ENCODE peak calls at places on chromosomes 2 and 18, in six cellular contexts. G is ovary; E is effector memory CD4-positive, alpha-beta T cell; Z is SK-N-MC; W is aorta; S is endodermal cell. L is an unnamed sample.

GRCh38 chr2:4175343-4175742 is 472.0 kb downstream of the DCDC2C start:
- DNase-seq in W (no peak), G (no peak), Z (no peak), S (no peak), E (no peak), L (no peak)

GRCh38 chr2:44237221-44237620 is 38.1 kb upstream of the SLC3A1 start:
- DNase-seq in G (no peak), W (no peak), S (no peak), E (no peak), Z (no peak), L (no peak)

GRCh38 chr2:96119389-96119751 is 3.0 kb upstream of the ADRA2B start:
- DNase-seq in Z (no peak), S (no peak), G (no peak), E (no peak), W (peak), L (no peak)

GRCh38 chr2:36356990-36357505 is 1.5 kb downstream of the CRIM1 start:
- DNase-seq in G (peak), E (no peak), Z (no peak), W (peak), S (peak), L (no peak)

GRCh38 chr18:49558356-49558755 is 3.5 kb upstream of the LIPG start:
- DNase-seq in G (no peak), S (peak), W (no peak), Z (no peak), E (no peak), L (no peak)

GRCh38 chr2:13822365-13822764 is 810.2 kb upstream of the LRATD1 start:
- DNase-seq in S (peak), E (no peak), Z (no peak), W (no peak), G (no peak), L (no peak)

GRCh38 chr2:202109737-202110184 is 36.7 kb downstream of the KIAA2012 start:
- DNase-seq in Z (no peak), S (peak), E (no peak), G (peak), W (peak), L (no peak)

GRCh38 chr2:9970386-9971044 is 19.0 kb downstream of the GRHL1 start:
- DNase-seq in S (no peak), Z (no peak), E (no peak), W (no peak), G (no peak), L (no peak)

GRCh38 chr18:23867011-23867410 is 147.5 kb upstream of the TTC39C start:
- DNase-seq in E (no peak), Z (no peak), G (no peak), S (no peak), W (no peak), L (no peak)

GRCh38 chr2:38315707-38316333 is 61.3 kb downstream of the ATL2 start:
- DNase-seq in W (no peak), S (peak), Z (no peak), E (no peak), G (no peak), L (no peak)

GRCh38 chr2:71687412-71687811 is 234.1 kb downstream of the DYSF start:
- DNase-seq in E (no peak), Z (no peak), G (no peak), S (no peak), W (no peak), L (peak)

DNA sequence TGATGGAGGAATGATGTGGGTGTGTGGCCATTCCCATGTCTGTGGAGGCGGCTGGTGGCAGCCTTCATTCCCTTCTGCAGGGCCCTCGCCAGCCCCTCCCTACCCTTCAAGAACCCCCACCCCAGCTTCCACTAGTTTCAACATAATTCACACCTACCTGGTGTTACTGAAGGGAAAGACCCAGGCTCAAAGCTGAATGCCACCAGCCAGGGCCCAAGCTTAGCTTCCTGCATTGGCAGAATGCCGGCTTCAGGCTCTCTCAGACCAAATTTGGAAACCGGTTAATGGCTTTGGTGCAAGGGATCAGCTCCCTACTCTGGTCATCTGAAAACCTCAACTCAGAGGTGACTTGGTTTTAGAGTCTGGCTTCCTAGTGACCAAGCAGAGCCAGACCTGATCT is 16.9 kb downstream of the GAREM2 start:
- DNase-seq in Z (no peak), G (no peak), W (no peak), E (no peak), S (no peak), L (no peak)
- H3K27ac ChIP-seq in Z (no peak), G (no peak), W (no peak), E (no peak), S (no peak), L (no peak)

DNA sequence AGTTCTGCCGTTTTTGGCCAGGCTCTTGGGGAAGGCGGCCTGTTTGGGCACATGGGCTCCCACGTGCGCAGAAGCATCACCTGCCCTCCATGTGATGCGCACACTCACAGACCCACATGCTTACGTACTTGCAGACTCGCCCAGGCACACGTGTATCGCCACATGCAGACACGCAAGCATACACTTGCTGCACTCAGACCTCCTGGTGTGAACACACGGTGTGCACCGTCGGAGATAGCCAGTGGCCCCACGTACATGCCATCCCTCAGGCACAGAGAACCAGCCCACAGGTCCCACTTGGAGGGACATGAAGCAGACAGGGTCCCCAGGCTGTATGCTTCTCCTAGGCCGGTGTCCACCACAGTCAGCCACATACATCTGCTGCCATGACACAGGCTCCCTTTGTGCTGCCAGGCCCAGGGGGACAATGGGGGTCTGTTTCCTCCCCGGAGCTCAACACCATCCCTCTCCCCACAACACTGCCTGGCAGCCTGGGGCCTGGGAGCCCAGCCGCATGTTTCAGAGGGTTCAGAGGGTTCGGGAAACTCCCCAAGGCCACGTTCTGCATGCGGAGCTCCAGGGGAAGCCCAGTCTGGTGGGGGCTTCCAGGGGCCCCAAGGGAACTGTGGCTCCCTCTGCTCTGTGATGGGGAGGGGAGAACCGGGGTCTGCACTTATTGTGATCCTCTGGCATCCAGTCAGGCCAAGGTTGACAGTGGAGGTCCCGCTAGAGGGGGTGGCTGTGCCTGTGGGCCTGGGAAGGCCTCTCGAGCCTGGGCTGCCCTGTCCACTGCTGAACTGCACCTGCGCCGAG is 208.1 kb upstream of the HAAO start:
- DNase-seq in E (no peak), Z (no peak), W (no peak), G (no peak), S (peak), L (no peak)
- H3K27ac ChIP-seq in E (no peak), Z (no peak), W (no peak), G (no peak), S (peak), L (no peak)

GRCh38 chr2:237312021-237312755 is 101.8 kb downstream of the COL6A3 start:
- DNase-seq in E (no peak), S (no peak), W (no peak), G (no peak), Z (no peak), L (no peak)

GRCh38 chr2:237307495-237307894 is 106.5 kb downstream of the COL6A3 start:
- DNase-seq in S (no peak), E (no peak), Z (no peak), W (no peak), G (no peak), L (no peak)

GRCh38 chr2:237309416-237309815 is 104.5 kb downstream of the COL6A3 start:
- DNase-seq in G (no peak), E (no peak), Z (no peak), S (no peak), W (no peak), L (no peak)

GRCh38 chr2:237309011-237309410 is 105.0 kb downstream of the COL6A3 start:
- DNase-seq in W (no peak), Z (no peak), E (no peak), G (no peak), S (no peak), L (no peak)

GRCh38 chr2:237310515-237311114 is 103.3 kb downstream of the COL6A3 start:
- DNase-seq in Z (no peak), W (no peak), S (no peak), E (no peak), G (no peak), L (no peak)
- H3K27ac ChIP-seq in Z (no peak), W (no peak), S (peak), E (no peak), G (no peak), L (no peak)

GRCh38 chr18:35042389-35043066 is 1.3 kb downstream of the MAPRE2 start:
- DNase-seq in G (no peak), W (no peak), Z (no peak), E (no peak), S (no peak), L (no peak)

GRCh38 chr18:35045121-35045520 is 3.9 kb downstream of the MAPRE2 start:
- DNase-seq in Z (peak), W (no peak), S (no peak), E (no peak), G (no peak), L (no peak)

GRCh38 chr18:35041752-35042379 is 653 bp downstream of the MAPRE2 start:
- DNase-seq in W (no peak), Z (no peak), G (no peak), E (no peak), S (peak), L (no peak)

GRCh38 chr18:35040988-35041751 is at the start of gene MAPRE2:
- DNase-seq in Z (peak), S (peak), G (peak), W (peak), E (peak), L (peak)

GRCh38 chr18:35043207-35043606 is 2.0 kb downstream of the MAPRE2 start:
- DNase-seq in S (no peak), G (no peak), E (no peak), W (no peak), Z (no peak), L (no peak)
- H3K27ac ChIP-seq in S (no peak), G (no peak), E (peak), W (no peak), Z (no peak), L (peak)

DNA sequence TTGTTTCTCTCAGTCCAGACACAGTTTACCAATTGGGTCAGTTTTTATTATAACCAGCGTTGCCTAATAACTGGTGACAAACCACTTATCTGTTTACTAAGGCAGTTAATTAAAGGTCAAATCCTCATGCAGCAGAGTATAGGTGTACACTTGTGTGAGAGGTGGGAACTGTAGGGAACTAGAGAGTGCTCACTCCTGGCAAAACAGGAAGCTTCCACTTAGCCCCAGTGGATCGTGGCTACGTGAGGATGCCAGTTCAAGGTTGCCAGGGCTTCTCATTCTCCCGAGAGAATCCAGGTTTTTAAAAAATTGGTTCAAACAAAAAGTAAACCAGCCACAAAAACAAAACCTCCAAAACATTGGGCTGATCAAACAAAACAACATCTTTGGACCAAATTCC is 8.1 kb downstream of the CYBRD1 start:
- DNase-seq in Z (no peak), G (no peak), E (no peak), S (no peak), W (no peak), L (no peak)
- H3K27ac ChIP-seq in Z (no peak), G (peak), E (no peak), S (no peak), W (no peak), L (peak)

DNA sequence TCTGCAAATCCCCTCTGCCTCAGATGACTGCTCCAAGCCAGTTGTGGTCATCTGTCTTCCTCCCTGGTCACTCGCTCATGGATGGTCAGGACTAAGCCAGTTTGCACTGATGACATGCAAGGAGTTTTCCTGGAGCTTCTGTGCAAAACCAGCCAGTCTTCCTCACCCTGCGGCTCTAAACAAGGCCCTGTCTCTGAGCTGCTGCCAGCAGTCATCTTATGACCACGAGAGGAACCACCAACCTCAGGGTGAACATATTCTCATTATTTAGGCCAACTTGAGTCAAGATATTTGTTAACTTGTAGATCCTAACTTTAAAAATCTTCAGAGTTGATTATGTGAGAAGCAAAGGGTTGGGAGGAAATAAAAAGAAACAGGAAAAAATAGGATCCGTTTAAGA is 119.9 kb upstream of the CAB39 start:
- DNase-seq in W (no peak), E (no peak), G (no peak), S (no peak), Z (no peak), L (no peak)
- H3K27ac ChIP-seq in W (no peak), E (no peak), G (no peak), S (no peak), Z (no peak), L (no peak)

DNA sequence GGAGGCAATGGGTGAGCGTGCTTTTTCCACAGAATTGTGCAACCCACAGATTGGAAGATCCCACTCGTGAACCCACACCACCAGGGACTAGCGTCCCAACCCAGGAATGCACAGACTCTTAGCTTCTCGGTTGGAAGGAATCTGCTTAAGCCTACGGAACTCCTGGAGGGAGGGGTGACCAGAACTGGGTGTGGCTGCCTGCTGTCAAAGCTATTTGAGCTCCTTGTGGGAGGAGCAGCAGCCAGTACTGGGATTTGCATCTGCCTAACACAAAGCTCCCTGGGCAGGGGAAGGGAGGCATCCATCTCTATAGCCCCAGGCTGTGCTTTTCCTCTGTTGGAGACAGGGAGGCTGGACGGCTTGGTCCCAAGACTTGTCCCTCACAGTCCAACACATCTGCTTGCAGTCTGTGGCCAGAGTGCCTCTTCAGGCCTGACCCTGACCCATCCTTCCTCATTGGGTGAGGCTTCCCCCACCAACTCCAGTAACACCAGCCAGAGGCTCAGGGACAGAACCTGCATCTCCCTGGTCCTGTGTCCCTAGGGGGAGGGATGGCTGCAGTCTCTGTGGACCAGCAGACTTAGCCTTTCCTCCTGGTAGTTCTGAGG is 27.9 kb downstream of the HNMT start:
- DNase-seq in S (peak), Z (no peak), W (no peak), G (no peak), E (no peak), L (no peak)
- H3K27ac ChIP-seq in S (no peak), Z (no peak), W (no peak), G (no peak), E (no peak), L (no peak)

GRCh38 chr2:121976912-121977311 is 221.5 kb downstream of the TSN start:
- DNase-seq in S (no peak), G (no peak), Z (no peak), W (no peak), E (no peak), L (no peak)

GRCh38 chr2:121974919-121975654 is 219.6 kb downstream of the TSN start:
- DNase-seq in G (peak), E (peak), S (peak), W (peak), Z (peak), L (peak)

GRCh38 chr2:121969766-121970639 is 214.6 kb downstream of the TSN start:
- DNase-seq in G (no peak), E (no peak), W (no peak), Z (no peak), S (no peak), L (no peak)

GRCh38 chr2:121969155-121969554 is 213.7 kb downstream of the TSN start:
- DNase-seq in Z (no peak), G (peak), S (no peak), W (peak), E (no peak), L (no peak)

DNA sequence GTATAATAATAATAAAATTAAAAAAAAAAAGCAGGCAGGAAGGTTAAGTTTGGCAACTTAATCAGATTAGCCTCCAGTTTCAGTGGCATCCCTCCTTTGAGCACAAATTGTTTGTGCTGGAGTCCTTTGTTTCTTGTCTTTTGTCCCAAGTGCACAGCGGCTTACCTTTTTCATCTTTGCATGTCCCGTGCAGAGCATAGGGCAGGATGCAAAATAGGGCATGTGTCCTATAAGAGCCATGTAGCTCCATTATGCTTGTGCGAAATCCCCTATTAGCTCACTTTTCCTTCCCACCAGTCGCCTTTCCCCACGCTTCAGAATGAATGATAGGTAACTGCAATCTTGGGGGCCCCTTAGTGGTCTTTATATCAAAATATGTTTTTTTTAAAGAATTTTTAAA is 216.8 kb downstream of the TSN start:
- DNase-seq in G (no peak), Z (no peak), W (no peak), S (no peak), E (no peak), L (no peak)
- H3K27ac ChIP-seq in G (no peak), Z (no peak), W (no peak), S (no peak), E (no peak), L (no peak)